ENCODE peak calls at places on chromosomes 1 and 21, in seven cellular contexts. K is cardiac fibroblast; V is RCC 7860; U is RPMI7951; N is NCI-H1092; F is activated T-cell treated with anti-CD3 and anti-CD28 coated beads, Interleukin-2, amount 50 U/mL, for 24 hours; C is stimulated activated CD4-positive, alpha-beta T cell treated with anti-CD3 and anti-CD28 coated beads, Interleukin-1b, Interleukin-23, amount 100 ng/mL, for 4 hours. B is an unnamed sample.

GRCh38 chr21:28148400-28149064 is 844.1 kb downstream of the LTN1 start:
- DNase-seq in U (peak), C (no peak), V (no peak), K (peak), N (no peak), F (no peak), B (no peak)

GRCh38 chr21:25133939-25134338 is 473.3 kb downstream of the MRPL39 start:
- DNase-seq in K (no peak), C (no peak), U (peak), V (peak), N (no peak), F (no peak), B (no peak)

GRCh38 chr1:153945795-153946621 is 510 bp downstream of the DENND4B start:
- DNase-seq in V (peak), N (no peak), F (peak), U (peak), K (peak), C (peak), B (peak)

GRCh38 chr1:21262282-21263051 is 27.8 kb downstream of the ECE1 start:
- DNase-seq in U (peak), F (no peak), N (no peak), C (no peak), V (peak), K (peak), B (peak)

GRCh38 chr1:243254233-243254926 is 701 bp downstream of the CEP170 start:
- DNase-seq in K (peak), C (peak), U (peak), N (peak), V (peak), F (peak), B (peak)

GRCh38 chr1:98210064-98210463 is 289.2 kb upstream of the DPYD start:
- DNase-seq in C (no peak), U (peak), F (no peak), V (peak), N (no peak), K (peak), B (no peak)

GRCh38 chr1:246618240-246618639 is 52.0 kb downstream of the CNST start:
- DNase-seq in U (no peak), K (no peak), F (no peak), N (no peak), V (no peak), C (no peak), B (no peak)

GRCh38 chr1:116806245-116806644 is 52.0 kb downstream of the CD2 start:
- DNase-seq in F (peak), V (no peak), U (peak), N (no peak), K (no peak), C (peak), B (no peak)

GRCh38 chr1:197083474-197083873 is 16.4 kb upstream of the F13B start:
- DNase-seq in K (no peak), V (no peak), F (no peak), U (no peak), C (no peak), N (no peak), B (no peak)

GRCh38 chr1:230120289-230120948 is 53.4 kb downstream of the GALNT2 start:
- DNase-seq in U (no peak), V (peak), F (no peak), K (no peak), C (no peak), N (no peak), B (no peak)

GRCh38 chr1:169119405-169119804 is 12.9 kb downstream of the ATP1B1 start:
- DNase-seq in U (peak), F (no peak), N (no peak), K (no peak), V (peak), C (no peak), B (no peak)

GRCh38 chr1:87644500-87645245 is 316.0 kb downstream of the LMO4 start:
- DNase-seq in V (peak), N (no peak), C (no peak), K (peak), F (no peak), U (peak), B (no peak)

GRCh38 chr1:113215015-113215414 is 142.0 kb downstream of the LRIG2 start:
- DNase-seq in K (no peak), F (no peak), U (no peak), C (no peak), V (no peak), N (no peak), B (no peak)

GRCh38 chr1:113874017-113874879 is 2.7 kb upstream of the PTPN22 start:
- DNase-seq in F (no peak), V (peak), C (no peak), U (peak), K (peak), N (no peak), B (no peak)

GRCh38 chr1:47192458-47193384 is 2.9 kb upstream of the PDZK1IP1 start:
- DNase-seq in N (peak), K (peak), C (peak), F (peak), V (peak), U (peak), B (peak)

GRCh38 chr1:34597877-34598514 is 156.9 kb upstream of the GJB5 start:
- DNase-seq in C (peak), N (peak), V (peak), F (peak), K (peak), U (peak), B (peak)

GRCh38 chr1:6329392-6329791 is 64.2 kb downstream of the ACOT7 start:
- DNase-seq in C (no peak), U (peak), K (peak), V (no peak), N (peak), F (no peak), B (peak)

B was measured in MG63.